ENCODE peak calls at places on chromosomes 4 and X, in four cellular contexts. A is HepG2, W is tibial nerve, C is suprapubic skin. Z is an unnamed sample.

GRCh38 chr4:113673450-113673849 is 88.1 kb downstream of the CAMK2D start:
- DNase-seq in A (no peak), W (no peak), C (no peak), Z (peak)

GRCh38 chr4:73450398-73451004 is 14.5 kb downstream of the AFP start:
- DNase-seq in A (no peak), W (no peak), C (no peak), Z (no peak)

GRCh38 chrX:107766470-107767140 is 9.0 kb downstream of the TSC22D3 start:
- DNase-seq in A (no peak), W (peak), C (no peak), Z (peak)

GRCh38 chr4:16532240-16532990 is 306.1 kb upstream of the TAPT1 start:
- DNase-seq in A (no peak), W (peak), C (no peak), Z (no peak)

GRCh38 chr4:25101836-25102235 is 58.4 kb downstream of the SEPSECS start:
- DNase-seq in A (no peak), W (no peak), C (no peak), Z (no peak)

GRCh38 chrX:104168127-104168526 is 1.9 kb downstream of the FAM199X start:
- DNase-seq in A (no peak), W (no peak), C (no peak), Z (no peak)

GRCh38 chrX:136227948-136228584 is 23.1 kb downstream of the MAP7D3 start:
- DNase-seq in A (no peak), W (no peak), C (no peak), Z (no peak)

GRCh38 chr4:178306565-178306964 is 864.3 kb upstream of the AGA start:
- DNase-seq in A (no peak), W (no peak), C (no peak), Z (no peak)

GRCh38 chr4:10063544-10064300 is 42.4 kb upstream of the SLC2A9 start:
- DNase-seq in A (peak), W (peak), C (no peak), Z (peak)

GRCh38 chrX:15749642-15750610 is 11.9 kb downstream of the CA5B start:
- DNase-seq in A (no peak), W (peak), C (no peak), Z (peak)

GRCh38 chr4:141807501-141807900 is 171.1 kb downstream of the IL15 start:
- DNase-seq in A (no peak), W (no peak), C (no peak), Z (no peak)

GRCh38 chrX:67544871-67545771 is 1.3 kb downstream of the AR start:
- DNase-seq in A (no peak), W (no peak), C (peak), Z (no peak)

GRCh38 chr4:185424905-185425599 is 712 bp downstream of the UFSP2 start:
- DNase-seq in A (peak), W (no peak), C (no peak), Z (no peak)

GRCh38 chr4:59341506-59341905 is 1858.6 kb upstream of the ADGRL3 start:
- DNase-seq in A (no peak), W (no peak), C (no peak), Z (no peak)

GRCh38 chrX:144566592-144566991 is 680.7 kb upstream of the SPANXN1 start:
- DNase-seq in A (no peak), W (no peak), C (no peak), Z (no peak)

GRCh38 chr4:123353656-123354055 is 42.9 kb upstream of the SPRY1 start:
- DNase-seq in A (no peak), W (no peak), C (no peak), Z (no peak)

DNA sequence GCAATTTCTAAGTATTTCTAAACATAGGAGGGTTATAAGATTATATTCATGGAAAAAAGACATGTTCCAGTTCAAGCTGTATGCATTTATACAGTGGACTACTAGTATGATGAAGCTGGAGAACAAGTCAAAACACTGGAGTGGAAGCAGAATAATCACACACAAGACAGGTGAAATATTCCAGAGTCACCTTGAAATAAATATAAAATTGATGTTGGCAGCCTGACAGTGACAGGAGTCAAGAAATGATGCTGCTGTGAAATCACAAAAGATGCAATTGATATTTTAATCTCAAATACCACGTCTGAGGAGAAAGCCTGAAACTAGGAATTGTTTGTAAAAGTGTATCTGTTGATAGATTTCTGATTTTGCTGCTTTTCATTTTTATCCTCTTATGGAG is 667.3 kb downstream of the IL1RAPL1 start:
- DNase-seq in A (no peak), W (no peak), C (no peak), Z (no peak)
- TF ChIP-seq EP300 in A (no peak), W (no peak), C (no peak), Z (no peak)

GRCh38 chrX:17495052-17495451 is 120.1 kb downstream of the NHS start:
- DNase-seq in A (peak), W (no peak), C (no peak), Z (no peak)

GRCh38 chrX:17496407-17496806 is 121.4 kb downstream of the NHS start:
- DNase-seq in A (no peak), W (no peak), C (no peak), Z (no peak)

GRCh38 chrX:17499512-17499911 is 124.5 kb downstream of the NHS start:
- DNase-seq in A (no peak), W (no peak), C (no peak), Z (no peak)

GRCh38 chrX:17497193-17497592 is 122.2 kb downstream of the NHS start:
- DNase-seq in A (no peak), W (no peak), C (no peak), Z (no peak)

DNA sequence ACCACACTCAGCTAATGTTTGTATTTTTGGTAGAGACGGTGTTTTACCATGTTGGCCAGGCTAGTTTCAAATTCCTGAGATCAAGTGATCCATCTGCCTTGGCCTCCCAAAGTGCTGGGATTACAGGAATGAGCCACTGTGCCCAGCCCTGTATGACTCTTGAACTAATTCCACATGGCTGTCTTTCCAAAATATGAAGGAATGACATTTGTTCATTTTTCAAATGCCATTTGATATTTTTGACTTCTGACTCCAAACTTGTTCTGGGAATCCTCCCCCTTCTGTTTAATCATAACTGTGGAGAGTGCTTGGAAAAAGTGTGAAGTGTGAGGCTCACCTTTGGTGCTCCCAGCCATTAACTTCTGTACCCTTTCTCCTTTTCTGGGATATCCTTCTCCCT is 119.2 kb downstream of the NHS start:
- DNase-seq in A (no peak), W (no peak), C (no peak), Z (no peak)
- H3K27ac ChIP-seq in A (no peak), W (no peak), C (no peak), Z (no peak)

GRCh38 chr4:988726-989721 is 2.2 kb downstream of the IDUA start:
- DNase-seq in A (no peak), W (no peak), C (no peak), Z (no peak)
- H3K4me3 ChIP-seq in A (no peak), W (no peak), C (no peak), Z (no peak)

GRCh38 chrX:150902434-150903109 is 4.1 kb upstream of the CD99L2 start:
- DNase-seq in A (no peak), W (no peak), C (no peak), Z (no peak)

GRCh38 chrX:150897371-150898319 is 823 bp downstream of the CD99L2 start:
- DNase-seq in A (no peak), W (no peak), C (no peak), Z (peak)

GRCh38 chrX:150899191-150899757 is 806 bp upstream of the CD99L2 start:
- DNase-seq in A (no peak), W (peak), C (no peak), Z (peak)

GRCh38 chrX:150896632-150897031 is 1.8 kb downstream of the CD99L2 start:
- DNase-seq in A (no peak), W (no peak), C (no peak), Z (no peak)

GRCh38 chrX:150898343-150899190 is at the start of gene CD99L2:
- DNase-seq in A (peak), W (peak), C (peak), Z (peak)
- TF ChIP-seq EP300 in A (no peak), W (peak), C (no peak), Z (no peak)

GRCh38 chr4:128606173-128606572 is 203.3 kb upstream of the JADE1 start:
- DNase-seq in A (no peak), W (no peak), C (no peak), Z (no peak)
- H3K27ac ChIP-seq in A (no peak), W (no peak), C (no peak), Z (no peak)